ENCODE peak calls at places on chromosomes 4 and X, in nine cellular contexts. C is AML-193; G is DND-41; X is NCI-H345; Z is hepatic stellate cell; H is stimulated activated CD4-positive, alpha-beta T cell treated with anti-CD3 and anti-CD28 coated beads, Interleukin-12 subunit alpha, Interleukin-12 subunit beta, amount 100 ng/mL, for 48 hours; L is Caki2; P is A549; U is stimulated activated CD8-positive, alpha-beta memory T cell treated with anti-CD3 and anti-CD28 coated beads, Interleukin-4, amount 100 ng/mL, for 4 hours. D is an unnamed sample.

GRCh38 chr4:165360985-165361678 is 17.7 kb upstream of the CPE start:
- DNase-seq in C (no peak), G (no peak), X (no peak), Z (no peak), H (no peak), L (no peak), P (no peak), U (no peak), D (no peak)

GRCh38 chr4:54902261-54902660 is 223.1 kb downstream of the KDR start:
- DNase-seq in C (no peak), G (no peak), X (no peak), Z (no peak), H (no peak), L (no peak), P (no peak), U (no peak), D (no peak)

GRCh38 chr4:69025191-69025998 is 70.9 kb upstream of the UGT2B7 start:
- DNase-seq in C (no peak), G (no peak), X (no peak), Z (no peak), H (no peak), L (no peak), P (no peak), U (no peak), D (no peak)

GRCh38 chr4:168028568-168028967 is 63.8 kb upstream of the ANXA10 start:
- DNase-seq in C (no peak), G (no peak), X (no peak), Z (no peak), H (no peak), L (peak), P (peak), U (no peak), D (no peak)

GRCh38 chr4:2042207-2042946 is 16.8 kb upstream of the NAT8L start:
- DNase-seq in C (no peak), G (peak), X (peak), Z (peak), H (no peak), L (no peak), P (no peak), U (no peak), D (no peak)

GRCh38 chr4:19924761-19925160 is 326.9 kb upstream of the SLIT2 start:
- DNase-seq in C (no peak), G (no peak), X (no peak), Z (no peak), H (no peak), L (no peak), P (no peak), U (no peak), D (no peak)

GRCh38 chr4:15533817-15534216 is 64.1 kb downstream of the CC2D2A start:
- DNase-seq in C (no peak), G (no peak), X (no peak), Z (no peak), H (no peak), L (no peak), P (no peak), U (no peak), D (no peak)

GRCh38 chr4:107863416-107863815 is 38.7 kb downstream of the SGMS2 start:
- DNase-seq in C (no peak), G (no peak), X (no peak), Z (no peak), H (no peak), L (no peak), P (no peak), U (no peak), D (no peak)

GRCh38 chr4:74223801-74224200 is 65.9 kb downstream of the MTHFD2L start:
- DNase-seq in C (peak), G (no peak), X (no peak), Z (no peak), H (no peak), L (no peak), P (no peak), U (no peak), D (no peak)

GRCh38 chr4:142660728-142661127 is 185.4 kb downstream of the INPP4B start:
- DNase-seq in C (no peak), G (no peak), X (no peak), Z (no peak), H (no peak), L (no peak), P (no peak), U (no peak), D (no peak)

GRCh38 chr4:95114521-95114920 is 356.8 kb downstream of the BMPR1B start:
- DNase-seq in C (no peak), G (no peak), X (no peak), Z (no peak), H (no peak), L (no peak), P (no peak), U (no peak), D (no peak)

GRCh38 chr4:73451404-73451803 is 15.4 kb downstream of the AFP start:
- DNase-seq in C (no peak), G (no peak), X (peak), Z (no peak), H (no peak), L (peak), P (no peak), U (no peak), D (no peak)

GRCh38 chr4:176920694-176921093 is 128.0 kb upstream of the VEGFC start:
- DNase-seq in C (no peak), G (no peak), X (no peak), Z (peak), H (no peak), L (no peak), P (no peak), U (no peak), D (no peak)

GRCh38 chr4:1503583-1504471 is 97.6 kb upstream of the NKX1-1 start:
- DNase-seq in C (no peak), G (no peak), X (no peak), Z (peak), H (no peak), L (no peak), P (no peak), U (no peak), D (no peak)

GRCh38 chrX:124229374-124229773 is 103.1 kb upstream of the TEX13D start:
- DNase-seq in C (no peak), G (no peak), X (no peak), Z (no peak), H (no peak), L (no peak), P (no peak), U (no peak), D (no peak)

GRCh38 chr4:93183589-93183988 is 645.0 kb upstream of the ATOH1 start:
- DNase-seq in C (no peak), G (no peak), X (peak), Z (no peak), H (no peak), L (no peak), P (no peak), U (no peak), D (no peak)

GRCh38 chrX:30887721-30888120 is 1.3 kb downstream of the TAB3 start:
- DNase-seq in C (no peak), G (no peak), X (no peak), Z (no peak), H (peak), L (no peak), P (no peak), U (no peak), D (no peak)

GRCh38 chr4:66736593-66736992 is 808.7 kb downstream of the CENPC start:
- DNase-seq in C (no peak), G (no peak), X (peak), Z (no peak), H (no peak), L (no peak), P (no peak), U (no peak), D (no peak)

GRCh38 chr4:77586953-77587383 is 18.7 kb upstream of the CXCL13 start:
- DNase-seq in C (no peak), G (no peak), X (no peak), Z (no peak), H (peak), L (no peak), P (no peak), U (no peak), D (no peak)

GRCh38 chr4:20652226-20652836 is 47.9 kb upstream of the PACRGL start:
- DNase-seq in C (peak), G (no peak), X (no peak), Z (no peak), H (no peak), L (no peak), P (no peak), U (no peak), D (no peak)

GRCh38 chrX:44816369-44816768 is 27.5 kb upstream of the DUSP21 start:
- DNase-seq in C (no peak), G (no peak), X (no peak), Z (no peak), H (no peak), L (no peak), P (no peak), U (no peak), D (no peak)

GRCh38 chrX:150767475-150768131 is 74.4 kb downstream of the MTMR1 start:
- DNase-seq in C (peak), G (no peak), X (no peak), Z (peak), H (no peak), L (no peak), P (no peak), U (no peak), D (no peak)

GRCh38 chr4:113686950-113687718 is 74.4 kb downstream of the CAMK2D start:
- DNase-seq in C (no peak), G (no peak), X (no peak), Z (peak), H (no peak), L (peak), P (no peak), U (no peak), D (no peak)

GRCh38 chr4:141702472-141703182 is 66.2 kb downstream of the IL15 start:
- DNase-seq in C (no peak), G (no peak), X (no peak), Z (no peak), H (no peak), L (no peak), P (no peak), U (no peak), D (no peak)

GRCh38 chrX:31679861-31680260 is 608.0 kb upstream of the FTHL17 start:
- DNase-seq in C (no peak), G (no peak), X (peak), Z (no peak), H (no peak), L (peak), P (no peak), U (no peak), D (no peak)

GRCh38 chrX:103585421-103586313 is at the start of gene TCEAL4:
- DNase-seq in C (no peak), G (peak), X (peak), Z (peak), H (no peak), L (peak), P (peak), U (no peak), D (no peak)

GRCh38 chrX:6678313-6678712 is 143.4 kb upstream of the VCX3A start:
- DNase-seq in C (no peak), G (no peak), X (peak), Z (no peak), H (no peak), L (no peak), P (no peak), U (no peak), D (no peak)

D was measured in central memory CD8-positive, alpha-beta T cell.